ENCODE peak calls at places on chromosomes 2 and 18, in five cellular contexts. A, O, K, J and U are unnamed samples.

GRCh38 chr2:231923951-231924888 is 2.0 kb downstream of the NPPC start:
- DNase-seq in O (no peak), A (no peak), J (no peak), K (no peak), U (no peak)

GRCh38 chr2:120513776-120514357 is 167.9 kb downstream of the INHBB start:
- DNase-seq in A (no peak), O (no peak), K (no peak), J (no peak), U (no peak)

GRCh38 chr18:28767781-28768211 is 590.9 kb upstream of the CDH2 start:
- DNase-seq in A (no peak), K (no peak), J (no peak), O (peak; percentile 75), U (no peak)

GRCh38 chr2:19540739-19541503 is 182.5 kb upstream of the OSR1 start:
- DNase-seq in O (no peak), A (no peak), K (no peak), J (no peak), U (no peak)

GRCh38 chr2:193199322-193199721 is 1004.6 kb upstream of the TMEFF2 start:
- DNase-seq in K (no peak), O (no peak), J (no peak), A (no peak), U (no peak)

GRCh38 chr2:1617425-1618021 is 126.8 kb downstream of the PXDN start:
- DNase-seq in K (no peak), A (no peak), O (no peak), J (no peak), U (no peak)

GRCh38 chr2:98165516-98166071 is 78.6 kb downstream of the VWA3B start:
- DNase-seq in K (no peak), A (no peak), J (no peak), O (no peak), U (no peak)

GRCh38 chr2:168767258-168767657 is 35.2 kb upstream of the NOSTRIN start:
- DNase-seq in O (no peak), A (no peak), K (no peak), J (no peak), U (no peak)

GRCh38 chr2:133571249-133571648 is 3.0 kb upstream of the NCKAP5 start:
- DNase-seq in J (no peak), O (no peak), K (no peak), A (no peak), U (no peak)

GRCh38 chr2:241317391-241317790 is 1.7 kb downstream of the SEPTIN2 start:
- DNase-seq in A (no peak), J (no peak), K (no peak), O (no peak), U (no peak)

GRCh38 chr2:100453853-100454252 is 16.4 kb upstream of the NMS start:
- DNase-seq in A (no peak), J (no peak), O (no peak), K (no peak), U (no peak)

GRCh38 chr2:151830966-151831365 is 2.7 kb upstream of the ARL5A start:
- DNase-seq in J (no peak), K (no peak), O (no peak), A (no peak), U (no peak)

GRCh38 chr18:47898696-47899095 is 31.8 kb downstream of the SMAD2 start:
- DNase-seq in J (no peak), A (no peak), K (no peak), O (peak; percentile 52), U (no peak)

GRCh38 chr2:27448381-27448780 is 6.2 kb downstream of the KRTCAP3 start:
- DNase-seq in O (no peak), K (no peak), A (no peak), J (no peak), U (no peak)

GRCh38 chr2:10599921-10600320 is 89.9 kb downstream of the NOL10 start:
- DNase-seq in A (no peak), K (no peak), O (peak; percentile 14), J (no peak), U (no peak)

GRCh38 chr2:113058998-113059960 is at the start of gene IL36RN:
- DNase-seq in K (no peak), O (no peak), A (peak; percentile 44), J (no peak), U (no peak)

GRCh38 chr2:11187733-11188132 is 32.5 kb downstream of the SLC66A3 start:
- DNase-seq in J (no peak), O (no peak), A (no peak), K (no peak), U (no peak)

GRCh38 chr2:43192939-43193651 is 33.3 kb downstream of the ZFP36L2 start:
- DNase-seq in K (no peak), O (no peak), A (no peak), J (no peak), U (no peak)

GRCh38 chr2:134389331-134389835 is 135.5 kb downstream of the MGAT5 start:
- DNase-seq in K (no peak), J (no peak), A (no peak), O (no peak), U (no peak)

GRCh38 chr2:12658287-12658945 is 58.3 kb upstream of the TRIB2 start:
- DNase-seq in K (no peak), O (no peak), J (no peak), A (no peak), U (no peak)

GRCh38 chr18:62187543-62188378 is 706 bp downstream of the RELCH start:
- DNase-seq in J (no peak), A (no peak), O (peak; percentile 36), K (peak; percentile 64), U (peak; percentile 70)

GRCh38 chr2:199646439-199646838 is 188.7 kb upstream of the SATB2 start:
- DNase-seq in K (no peak), O (no peak), J (no peak), A (no peak), U (no peak)

GRCh38 chr2:171706152-171706803 is 19.0 kb downstream of the DYNC1I2 start:
- DNase-seq in O (peak; percentile 53), A (no peak), J (no peak), K (peak; percentile 9), U (no peak)

GRCh38 chr2:112010751-112011150 is 44.3 kb upstream of the TMEM87B start:
- DNase-seq in K (no peak), A (peak; percentile 78), J (no peak), O (no peak), U (no peak)

GRCh38 chr2:25787020-25787419 is 91.3 kb downstream of the ASXL2 start:
- DNase-seq in K (no peak), J (no peak), A (no peak), O (no peak), U (no peak)

GRCh38 chr2:191178806-191179514 is 28.2 kb upstream of the STAT4 start:
- DNase-seq in O (no peak), K (no peak), A (peak; percentile 89), J (no peak), U (no peak)

GRCh38 chr2:74005786-74006185 is 21.1 kb downstream of the TET3 start:
- DNase-seq in A (no peak), O (no peak), K (no peak), J (no peak), U (no peak)

GRCh38 chr18:24805156-24805555 is 344.7 kb downstream of the HRH4 start:
- DNase-seq in O (no peak), J (no peak), K (no peak), A (no peak), U (no peak)

GRCh38 chr2:176873403-176873802 is 339.2 kb upstream of the HNRNPA3 start:
- DNase-seq in K (no peak), J (no peak), O (peak; percentile 11), A (no peak), U (peak; percentile 25)
- TF ChIP-seq CTCF in K (peak; percentile 33), J (no peak), O (no peak), A (no peak), U (no peak)

DNA sequence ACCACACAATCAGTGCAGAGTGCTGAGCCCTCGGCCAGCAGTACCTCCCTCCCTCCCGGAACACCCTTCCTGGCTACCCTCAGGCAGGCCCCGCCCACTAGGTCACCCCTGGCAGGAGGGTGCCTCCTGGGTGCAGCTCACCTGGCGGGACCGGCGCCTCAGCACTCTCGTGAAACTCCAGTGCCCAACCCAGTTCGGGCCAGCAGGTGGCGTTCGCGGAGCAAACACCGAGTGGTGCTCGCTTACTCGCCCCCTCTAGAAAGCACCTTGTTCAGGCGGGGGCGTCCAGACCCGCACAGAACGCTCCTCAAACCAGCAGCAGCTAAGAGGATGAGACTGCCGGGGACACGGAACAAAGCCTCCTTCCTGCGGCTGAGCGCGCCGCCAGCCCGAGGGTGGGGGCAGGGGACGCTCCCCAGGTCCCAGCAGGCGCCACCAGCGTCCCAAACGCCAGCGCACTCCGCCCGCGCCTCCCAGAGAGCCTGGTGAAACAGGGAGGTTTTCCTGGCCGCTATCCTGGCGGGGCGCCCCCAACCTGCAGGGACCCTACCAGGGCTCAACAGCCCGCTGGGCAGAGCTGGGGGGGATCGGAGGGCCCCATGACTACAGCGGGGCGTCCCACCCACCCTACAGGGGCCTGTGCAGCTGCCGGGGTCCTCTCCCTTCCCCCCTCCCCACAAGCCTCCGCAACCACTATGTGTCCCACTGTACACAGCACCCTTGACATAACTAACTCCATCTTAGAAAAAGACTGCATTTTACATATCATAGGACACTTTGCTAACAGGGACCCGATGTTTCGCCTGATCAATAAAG is 44.7 kb downstream of the MRPS5 start:
- DNase-seq in O (peak; percentile 57), J (peak; percentile 52), K (peak; percentile 85), A (no peak), U (peak; percentile 91)
- TF ChIP-seq CTCF in O (peak; percentile 78), J (peak; percentile 37), K (peak; percentile 84), A (peak; percentile 74), U (peak; percentile 93)

DNA sequence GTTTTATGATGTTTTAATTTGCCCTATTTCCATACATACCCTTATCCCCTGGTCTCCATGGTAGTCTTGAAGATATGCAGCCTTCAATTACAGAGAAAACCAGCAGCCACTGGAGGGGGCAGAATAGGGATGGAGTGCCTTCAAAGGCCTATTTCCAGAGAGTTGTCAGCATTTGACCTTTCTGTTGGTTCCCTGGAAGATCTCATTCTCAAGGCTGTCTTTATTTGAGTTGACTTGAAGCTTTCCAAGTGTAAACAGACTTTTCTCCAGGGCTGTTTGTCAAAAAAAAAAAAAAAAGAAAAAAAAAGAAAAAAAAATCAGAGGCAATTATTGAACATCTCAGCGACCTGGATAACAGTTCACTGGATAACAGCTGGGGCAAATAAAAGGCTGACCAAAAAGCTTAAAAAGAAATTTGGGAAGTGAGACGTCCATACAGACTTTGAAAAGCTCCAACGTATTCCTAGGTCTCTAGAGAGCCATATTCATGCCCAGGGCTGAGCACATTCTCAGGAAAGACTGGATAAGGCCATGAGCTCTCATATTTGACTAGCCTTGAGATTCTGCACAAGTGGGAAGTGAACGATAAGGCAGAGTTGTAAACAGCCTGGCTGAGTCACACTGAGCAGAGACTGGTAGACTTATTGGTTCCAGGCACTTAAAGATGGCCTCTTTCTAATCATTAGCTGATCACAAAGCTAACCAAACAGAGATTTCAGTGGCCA is 126.6 kb downstream of the VAPA start:
- DNase-seq in K (no peak), J (no peak), O (peak; percentile 52), A (no peak), U (no peak)
- TF ChIP-seq CTCF in K (no peak), J (no peak), O (no peak), A (no peak), U (no peak)

GRCh38 chr18:76803814-76804213 is 18.5 kb upstream of the ZNF236 start:
- DNase-seq in J (peak; percentile 59), O (peak; percentile 63), A (peak; percentile 61), K (peak; percentile 72), U (peak; percentile 77)

GRCh38 chr18:76803413-76803812 is 18.9 kb upstream of the ZNF236 start:
- DNase-seq in J (no peak), O (no peak), K (no peak), A (no peak), U (no peak)

GRCh38 chr18:76808561-76808960 is 13.8 kb upstream of the ZNF236 start:
- DNase-seq in K (no peak), J (no peak), O (no peak), A (no peak), U (no peak)

GRCh38 chr18:76806301-76806700 is 16.1 kb upstream of the ZNF236 start:
- DNase-seq in J (no peak), A (no peak), K (no peak), O (no peak), U (no peak)

GRCh38 chr18:76805221-76805620 is 17.1 kb upstream of the ZNF236 start:
- DNase-seq in J (no peak), K (no peak), O (peak; percentile 50), A (no peak), U (no peak)
- TF ChIP-seq CTCF in J (no peak), K (peak; percentile 11), O (peak; percentile 20), A (no peak), U (no peak)